ENCODE peak calls at places on chromosomes 13 and 19, in five cellular contexts. One of them, this sample, is unnamed.

GRCh38 chr13:82878536-82878935 is 1003.7 kb downstream of the SLITRK1 start:
- DNase-seq in GM12878: no peak
- DNase-seq in K562: no peak
- DNase-seq in A549: no peak
- DNase-seq in HepG2: no peak
- DNase-seq in this sample: no peak

GRCh38 chr19:19480688-19481087 is 34.7 kb downstream of the TSSK6 start:
- DNase-seq in HepG2: no peak
- DNase-seq in A549: no peak
- DNase-seq in K562: no peak
- DNase-seq in GM12878: peak; percentile 39
- DNase-seq in this sample: no peak

GRCh38 chr19:8052464-8052859 is at the start of gene CCL25:
- DNase-seq in GM12878: no peak
- DNase-seq in A549: no peak
- DNase-seq in K562: no peak
- DNase-seq in HepG2: no peak
- DNase-seq in this sample: no peak

GRCh38 chr13:59710995-59711701 is 452.6 kb downstream of the DIAPH3 start:
- DNase-seq in K562: no peak
- DNase-seq in A549: no peak
- DNase-seq in HepG2: no peak
- DNase-seq in GM12878: no peak
- DNase-seq in this sample: no peak

GRCh38 chr13:44967656-44968451 is 21.4 kb downstream of the NUFIP1 start:
- DNase-seq in HepG2: no peak
- DNase-seq in A549: no peak
- DNase-seq in GM12878: no peak
- DNase-seq in K562: no peak
- DNase-seq in this sample: no peak

GRCh38 chr13:106534844-106535551 is 464 bp downstream of the EFNB2 start:
- DNase-seq in A549: peak; percentile 17
- DNase-seq in HepG2: no peak
- DNase-seq in GM12878: no peak
- DNase-seq in K562: no peak
- DNase-seq in this sample: peak; percentile 35

GRCh38 chr19:3210347-3211017 is 14.0 kb upstream of the CELF5 start:
- DNase-seq in GM12878: no peak
- DNase-seq in K562: peak; percentile 68
- DNase-seq in HepG2: peak; percentile 29
- DNase-seq in A549: peak; percentile 60
- DNase-seq in this sample: peak; percentile 84

GRCh38 chr13:33376212-33376611 is 90.7 kb upstream of the STARD13 start:
- DNase-seq in K562: no peak
- DNase-seq in A549: no peak
- DNase-seq in HepG2: no peak
- DNase-seq in GM12878: no peak
- DNase-seq in this sample: no peak

GRCh38 chr19:7395360-7395781 is 46.6 kb downstream of the ARHGEF18 start:
- DNase-seq in A549: no peak
- DNase-seq in K562: no peak
- DNase-seq in HepG2: no peak
- DNase-seq in GM12878: no peak
- DNase-seq in this sample: no peak

GRCh38 chr13:46571189-46571901 is 18.4 kb downstream of the LRCH1 start:
- DNase-seq in GM12878: no peak
- DNase-seq in HepG2: peak; percentile 39
- DNase-seq in A549: no peak
- DNase-seq in K562: no peak
- DNase-seq in this sample: no peak

GRCh38 chr19:17757125-17757524 is 5.8 kb downstream of the FCHO1 start:
- DNase-seq in K562: no peak
- DNase-seq in HepG2: no peak
- DNase-seq in A549: peak; percentile 58
- DNase-seq in GM12878: no peak
- DNase-seq in this sample: no peak

GRCh38 chr19:42635233-42635539 is 40.5 kb upstream of the CEACAM8 start:
- DNase-seq in K562: no peak
- DNase-seq in HepG2: no peak
- DNase-seq in A549: no peak
- DNase-seq in GM12878: no peak
- DNase-seq in this sample: no peak

GRCh38 chr13:36919833-36920611 is at the start of gene SMAD9:
- DNase-seq in HepG2: peak; percentile 50
- DNase-seq in K562: peak; percentile 52
- DNase-seq in GM12878: no peak
- DNase-seq in A549: peak; percentile 8
- DNase-seq in this sample: peak; percentile 78

GRCh38 chr13:28792992-28793391 is 27.1 kb upstream of the MTUS2 start:
- DNase-seq in K562: no peak
- DNase-seq in A549: no peak
- DNase-seq in HepG2: no peak
- DNase-seq in GM12878: no peak
- DNase-seq in this sample: no peak

GRCh38 chr19:28290963-28291657 is 921.8 kb downstream of the UQCRFS1 start:
- DNase-seq in GM12878: no peak
- DNase-seq in K562: no peak
- DNase-seq in A549: no peak
- DNase-seq in HepG2: no peak
- DNase-seq in this sample: peak; percentile 43

GRCh38 chr13:86864376-86864775 is 806.8 kb upstream of the SLITRK5 start:
- DNase-seq in A549: no peak
- DNase-seq in K562: no peak
- DNase-seq in GM12878: no peak
- DNase-seq in HepG2: no peak
- DNase-seq in this sample: no peak

GRCh38 chr13:93881418-93881817 is 598.1 kb downstream of the DCT start:
- DNase-seq in GM12878: no peak
- DNase-seq in HepG2: no peak
- DNase-seq in A549: no peak
- DNase-seq in K562: no peak
- DNase-seq in this sample: no peak

GRCh38 chr19:29687244-29687896 is 22.1 kb downstream of the PLEKHF1 start:
- DNase-seq in GM12878: no peak
- DNase-seq in HepG2: no peak
- DNase-seq in A549: no peak
- DNase-seq in K562: no peak
- DNase-seq in this sample: no peak

GRCh38 chr13:30017880-30018279 is 167.5 kb upstream of the UBL3 start:
- DNase-seq in HepG2: no peak
- DNase-seq in A549: no peak
- DNase-seq in K562: no peak
- DNase-seq in GM12878: no peak
- DNase-seq in this sample: peak; percentile 43

GRCh38 chr19:6667114-6667627 is 2.8 kb downstream of the TNFSF14 start:
- DNase-seq in K562: peak; percentile 57
- DNase-seq in HepG2: no peak
- DNase-seq in GM12878: no peak
- DNase-seq in A549: no peak
- DNase-seq in this sample: no peak

GRCh38 chr19:36059180-36059910 is 4.6 kb downstream of the WDR62 start:
- DNase-seq in A549: no peak
- DNase-seq in HepG2: no peak
- DNase-seq in K562: no peak
- DNase-seq in GM12878: no peak
- DNase-seq in this sample: no peak

GRCh38 chr19:48321622-48322591 is 3.4 kb upstream of the EMP3 start:
- DNase-seq in HepG2: peak; percentile 21
- DNase-seq in K562: peak; percentile 96
- DNase-seq in A549: peak; percentile 94
- DNase-seq in GM12878: peak; percentile 92
- DNase-seq in this sample: peak; percentile 98

GRCh38 chr13:76723551-76724232 is 162.5 kb downstream of the KCTD12 start:
- DNase-seq in HepG2: no peak
- DNase-seq in A549: no peak
- DNase-seq in K562: no peak
- DNase-seq in GM12878: no peak
- DNase-seq in this sample: peak; percentile 47

GRCh38 chr13:51879133-51879532 is 17.4 kb downstream of the CCDC70 start:
- DNase-seq in GM12878: no peak
- DNase-seq in K562: no peak
- DNase-seq in HepG2: no peak
- DNase-seq in A549: no peak
- DNase-seq in this sample: no peak

GRCh38 chr13:48906200-48906599 is 69.5 kb upstream of the FNDC3A start:
- DNase-seq in GM12878: no peak
- DNase-seq in HepG2: no peak
- DNase-seq in A549: no peak
- DNase-seq in K562: no peak
- DNase-seq in this sample: no peak

GRCh38 chr13:48904668-48905290 is 70.9 kb upstream of the FNDC3A start:
- DNase-seq in K562: no peak
- DNase-seq in GM12878: no peak
- DNase-seq in HepG2: no peak
- DNase-seq in A549: no peak
- DNase-seq in this sample: no peak

GRCh38 chr13:48909088-48909389 is 66.7 kb upstream of the FNDC3A start:
- DNase-seq in GM12878: no peak
- DNase-seq in HepG2: no peak
- DNase-seq in A549: no peak
- DNase-seq in K562: no peak
- DNase-seq in this sample: no peak

DNA sequence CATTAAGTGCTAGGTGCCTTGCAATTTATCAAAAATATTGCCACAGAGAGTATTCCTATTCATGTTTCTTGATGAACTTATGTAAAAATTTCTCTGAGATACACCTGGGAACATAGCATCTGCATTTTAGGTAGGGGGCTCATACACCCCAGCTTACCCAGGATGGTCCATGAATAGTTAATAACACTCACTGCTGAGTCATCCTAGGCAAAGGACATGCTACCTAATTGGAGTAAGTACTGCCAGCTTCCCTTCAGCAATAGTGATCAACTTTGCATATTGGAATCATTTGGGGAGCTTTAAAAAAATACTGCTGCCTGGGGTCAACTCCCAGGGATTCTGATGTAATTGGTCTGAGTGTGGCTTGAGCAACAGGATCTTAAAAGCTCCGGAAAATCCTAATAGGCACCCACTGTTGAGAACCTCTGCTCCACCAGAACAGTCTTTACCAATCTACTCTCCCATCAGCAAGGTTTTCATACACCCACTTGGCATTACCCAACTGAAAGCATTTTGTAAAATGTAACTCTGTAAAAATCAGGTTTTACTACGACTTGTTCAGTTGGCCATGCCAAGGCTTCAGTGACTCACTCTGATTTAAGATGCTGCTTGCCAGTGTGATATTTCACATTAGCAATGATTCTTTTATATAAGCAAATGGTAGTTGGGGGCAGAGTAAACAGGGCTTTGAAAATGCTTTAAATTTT is 67.2 kb upstream of the FNDC3A start:
- DNase-seq in GM12878: no peak
- DNase-seq in HepG2: no peak
- DNase-seq in K562: no peak
- DNase-seq in A549: no peak
- DNase-seq in this sample: no peak
- TF ChIP-seq REST in GM12878: no peak
- TF ChIP-seq REST in HepG2: no peak
- TF ChIP-seq REST in K562: no peak
- TF ChIP-seq REST in A549: no peak
- TF ChIP-seq REST in this sample: no peak

GRCh38 chr19:46704379-46705076 is 12.4 kb downstream of the PRKD2 start:
- DNase-seq in A549: peak; percentile 90
- DNase-seq in GM12878: no peak
- DNase-seq in K562: peak; percentile 79
- DNase-seq in HepG2: peak; percentile 29
- DNase-seq in this sample: peak; percentile 95
- TF ChIP-seq CTCF in A549: peak; percentile 88
- TF ChIP-seq CTCF in GM12878: peak; percentile 97
- TF ChIP-seq CTCF in K562: peak; percentile 88
- TF ChIP-seq CTCF in HepG2: peak; percentile 88
- TF ChIP-seq CTCF in this sample: peak; percentile 85

GRCh38 chr13:20193924-20194631 is 1.3 kb upstream of the GJB2 start:
- DNase-seq in A549: no peak
- DNase-seq in K562: no peak
- DNase-seq in HepG2: no peak
- DNase-seq in GM12878: no peak
- DNase-seq in this sample: peak; percentile 52

GRCh38 chr13:20191902-20192469 is 752 bp downstream of the GJB2 start:
- DNase-seq in HepG2: no peak
- DNase-seq in A549: no peak
- DNase-seq in K562: no peak
- DNase-seq in GM12878: no peak
- DNase-seq in this sample: peak; percentile 78

GRCh38 chr13:20192470-20193141 is at the start of gene GJB2:
- DNase-seq in GM12878: no peak
- DNase-seq in A549: no peak
- DNase-seq in K562: no peak
- DNase-seq in HepG2: no peak
- DNase-seq in this sample: peak; percentile 43

GRCh38 chr13:20191311-20191901 is 1.3 kb downstream of the GJB2 start:
- DNase-seq in K562: no peak
- DNase-seq in GM12878: no peak
- DNase-seq in A549: no peak
- DNase-seq in HepG2: no peak
- DNase-seq in this sample: peak; percentile 39

GRCh38 chr13:20193142-20193923 is 595 bp upstream of the GJB2 start:
- DNase-seq in GM12878: no peak
- DNase-seq in A549: no peak
- DNase-seq in HepG2: no peak
- DNase-seq in K562: no peak
- DNase-seq in this sample: peak; percentile 27
- TF ChIP-seq JUNB in GM12878: no peak
- TF ChIP-seq JUNB in A549: no peak
- TF ChIP-seq JUNB in HepG2: no peak
- TF ChIP-seq JUNB in K562: no peak
- TF ChIP-seq JUNB in this sample: no peak

GRCh38 chr13:105159794-105160193 is 1375.7 kb downstream of the EFNB2 start:
- DNase-seq in GM12878: no peak
- DNase-seq in K562: no peak
- DNase-seq in A549: no peak
- DNase-seq in HepG2: no peak
- DNase-seq in this sample: no peak
- TF ChIP-seq REST in GM12878: no peak
- TF ChIP-seq REST in K562: no peak
- TF ChIP-seq REST in A549: no peak
- TF ChIP-seq REST in HepG2: no peak
- TF ChIP-seq REST in this sample: no peak

GRCh38 chr19:51119675-51120074 is 5.0 kb upstream of the SIGLEC9 start:
- DNase-seq in GM12878: no peak
- DNase-seq in K562: no peak
- DNase-seq in HepG2: no peak
- DNase-seq in A549: no peak
- DNase-seq in this sample: no peak
- TF ChIP-seq CTCF in GM12878: no peak
- TF ChIP-seq CTCF in K562: no peak
- TF ChIP-seq CTCF in HepG2: no peak
- TF ChIP-seq CTCF in A549: no peak
- TF ChIP-seq CTCF in this sample: no peak

GRCh38 chr13:109198585-109198984 is 569.2 kb downstream of the MYO16 start:
- DNase-seq in GM12878: no peak
- DNase-seq in K562: no peak
- DNase-seq in HepG2: no peak
- DNase-seq in A549: no peak
- DNase-seq in this sample: no peak
- TF ChIP-seq JUNB in GM12878: no peak
- TF ChIP-seq JUNB in K562: no peak
- TF ChIP-seq JUNB in HepG2: no peak
- TF ChIP-seq JUNB in A549: no peak
- TF ChIP-seq JUNB in this sample: no peak

This sample was measured in GM23338.